ENCODE peak calls at places on chromosome 6, in four cellular contexts. One of them, this sample, is unnamed.

GRCh38 chr6:65998544-65998943 is 291.5 kb upstream of the EYS start:
- DNase-seq in GM12878: no peak
- DNase-seq in HepG2: no peak
- DNase-seq in K562: no peak
- DNase-seq in this sample: no peak

GRCh38 chr6:148973809-148974208 is 227.0 kb downstream of the UST start:
- DNase-seq in GM12878: no peak
- DNase-seq in HepG2: no peak
- DNase-seq in K562: no peak
- DNase-seq in this sample: peak

GRCh38 chr6:98824907-98825601 is 9.3 kb upstream of the POU3F2 start:
- DNase-seq in GM12878: no peak
- DNase-seq in HepG2: no peak
- DNase-seq in K562: no peak
- DNase-seq in this sample: peak

GRCh38 chr6:157075549-157076426 is 247.5 kb downstream of the TMEM242 start:
- DNase-seq in GM12878: peak
- DNase-seq in HepG2: no peak
- DNase-seq in K562: no peak
- DNase-seq in this sample: no peak

GRCh38 chr6:142013286-142013685 is 119.4 kb upstream of the GJE1 start:
- DNase-seq in GM12878: no peak
- DNase-seq in HepG2: no peak
- DNase-seq in K562: no peak
- DNase-seq in this sample: no peak

GRCh38 chr6:167453082-167453446 is 128.2 kb downstream of the TTLL2 start:
- DNase-seq in GM12878: no peak
- DNase-seq in HepG2: no peak
- DNase-seq in K562: no peak
- DNase-seq in this sample: no peak

GRCh38 chr6:53263915-53264314 is 84.8 kb downstream of the ELOVL5 start:
- DNase-seq in GM12878: no peak
- DNase-seq in HepG2: no peak
- DNase-seq in K562: no peak
- DNase-seq in this sample: no peak

GRCh38 chr6:48068326-48069191 is 42.4 kb downstream of the PTCHD4 start:
- DNase-seq in GM12878: no peak
- DNase-seq in HepG2: no peak
- DNase-seq in K562: no peak
- DNase-seq in this sample: peak

GRCh38 chr6:33860706-33861474 is 57.1 kb upstream of the MLN start:
- DNase-seq in GM12878: no peak
- DNase-seq in HepG2: no peak
- DNase-seq in K562: no peak
- DNase-seq in this sample: no peak

GRCh38 chr6:129785081-129785755 is 75.2 kb upstream of the ARHGAP18 start:
- DNase-seq in GM12878: no peak
- DNase-seq in HepG2: no peak
- DNase-seq in K562: no peak
- DNase-seq in this sample: no peak

GRCh38 chr6:96013531-96013930 is 2.2 kb upstream of the FUT9 start:
- DNase-seq in GM12878: no peak
- DNase-seq in HepG2: no peak
- DNase-seq in K562: no peak
- DNase-seq in this sample: no peak

GRCh38 chr6:140485740-140486467 is 1111.5 kb upstream of the CITED2 start:
- DNase-seq in GM12878: peak
- DNase-seq in HepG2: no peak
- DNase-seq in K562: no peak
- DNase-seq in this sample: no peak
- TF ChIP-seq FOXK2 in GM12878: no peak
- TF ChIP-seq FOXK2 in HepG2: no peak
- TF ChIP-seq FOXK2 in K562: no peak
- TF ChIP-seq FOXK2 in this sample: no peak

GRCh38 chr6:79526897-79527296 is 10.3 kb downstream of the LCA5 start:
- DNase-seq in GM12878: no peak
- DNase-seq in HepG2: no peak
- DNase-seq in K562: no peak
- DNase-seq in this sample: no peak

GRCh38 chr6:79520534-79520933 is 16.7 kb downstream of the LCA5 start:
- DNase-seq in GM12878: no peak
- DNase-seq in HepG2: no peak
- DNase-seq in K562: no peak
- DNase-seq in this sample: no peak

GRCh38 chr6:79522609-79523008 is 14.6 kb downstream of the LCA5 start:
- DNase-seq in GM12878: no peak
- DNase-seq in HepG2: no peak
- DNase-seq in K562: no peak
- DNase-seq in this sample: no peak

GRCh38 chr6:79524065-79524464 is 13.2 kb downstream of the LCA5 start:
- DNase-seq in GM12878: no peak
- DNase-seq in HepG2: no peak
- DNase-seq in K562: no peak
- DNase-seq in this sample: no peak

GRCh38 chr6:79525272-79526100 is 11.7 kb downstream of the LCA5 start:
- DNase-seq in GM12878: no peak
- DNase-seq in HepG2: peak
- DNase-seq in K562: no peak
- DNase-seq in this sample: no peak
- TF ChIP-seq FOXK2 in GM12878: no peak
- TF ChIP-seq FOXK2 in HepG2: no peak
- TF ChIP-seq FOXK2 in K562: no peak
- TF ChIP-seq FOXK2 in this sample: no peak

DNA sequence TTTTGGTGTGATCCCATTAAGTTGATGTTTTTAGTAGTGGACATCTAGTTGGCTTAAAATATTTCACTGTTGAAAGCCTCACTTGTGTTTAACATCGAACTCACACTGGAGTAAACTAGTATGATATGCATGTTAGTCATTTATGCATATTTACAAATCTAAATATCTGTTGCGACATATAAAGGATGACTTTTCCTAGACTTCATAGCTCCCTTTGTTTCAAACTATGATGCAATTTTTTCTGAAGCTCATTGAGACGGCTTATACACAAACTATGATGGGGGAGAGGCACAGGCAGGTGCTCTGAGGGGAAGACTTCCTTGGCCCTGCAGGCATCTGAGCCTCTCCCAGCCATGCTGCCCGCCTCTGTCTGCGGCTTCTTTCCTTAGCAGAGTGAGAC is 11.8 kb upstream of the FOXC1 start:
- DNase-seq in GM12878: no peak
- DNase-seq in HepG2: peak
- DNase-seq in K562: no peak
- DNase-seq in this sample: no peak
- TF ChIP-seq FOXK2 in GM12878: no peak
- TF ChIP-seq FOXK2 in HepG2: no peak
- TF ChIP-seq FOXK2 in K562: no peak
- TF ChIP-seq FOXK2 in this sample: no peak

GRCh38 chr6:39021041-39021440 is 27.5 kb upstream of the GLP1R start:
- DNase-seq in GM12878: no peak
- DNase-seq in HepG2: no peak
- DNase-seq in K562: no peak
- DNase-seq in this sample: no peak

GRCh38 chr6:39020136-39020535 is 28.4 kb upstream of the GLP1R start:
- DNase-seq in GM12878: no peak
- DNase-seq in HepG2: no peak
- DNase-seq in K562: no peak
- DNase-seq in this sample: no peak

GRCh38 chr6:39018103-39018502 is 30.5 kb upstream of the GLP1R start:
- DNase-seq in GM12878: no peak
- DNase-seq in HepG2: no peak
- DNase-seq in K562: no peak
- DNase-seq in this sample: no peak

GRCh38 chr6:39017481-39017880 is 31.1 kb upstream of the GLP1R start:
- DNase-seq in GM12878: no peak
- DNase-seq in HepG2: no peak
- DNase-seq in K562: no peak
- DNase-seq in this sample: no peak

DNA sequence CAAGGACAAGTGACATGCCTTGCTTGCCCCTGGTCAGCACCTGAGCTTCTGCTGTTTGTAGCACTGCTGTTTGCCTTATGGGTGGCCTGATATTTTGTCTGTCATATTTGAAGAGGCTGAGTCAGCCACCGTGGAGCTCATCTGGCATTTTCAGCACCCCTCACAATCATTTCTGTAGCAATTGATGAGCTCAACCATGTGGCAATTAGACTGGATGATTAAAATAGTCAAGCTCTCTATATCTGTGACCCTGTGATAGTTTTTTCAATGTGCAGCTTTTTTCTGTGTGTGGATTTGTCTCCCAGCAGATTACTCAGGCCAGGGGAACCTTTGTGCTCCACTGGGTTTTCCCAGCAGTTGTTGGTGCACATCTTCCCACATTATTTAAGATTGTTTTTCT is 31.8 kb upstream of the GLP1R start:
- DNase-seq in GM12878: no peak
- DNase-seq in HepG2: no peak
- DNase-seq in K562: no peak
- DNase-seq in this sample: no peak
- TF ChIP-seq FOXK2 in GM12878: no peak
- TF ChIP-seq FOXK2 in HepG2: no peak
- TF ChIP-seq FOXK2 in K562: no peak
- TF ChIP-seq FOXK2 in this sample: no peak

GRCh38 chr6:136525586-136526195 is 24.5 kb downstream of the MAP7 start:
- DNase-seq in GM12878: no peak
- DNase-seq in HepG2: no peak
- DNase-seq in K562: no peak
- DNase-seq in this sample: peak
- TF ChIP-seq FOXK2 in GM12878: no peak
- TF ChIP-seq FOXK2 in HepG2: no peak
- TF ChIP-seq FOXK2 in K562: no peak
- TF ChIP-seq FOXK2 in this sample: no peak

GRCh38 chr6:145319605-145320004 is 415.7 kb downstream of the EPM2A start:
- DNase-seq in GM12878: no peak
- DNase-seq in HepG2: no peak
- DNase-seq in K562: no peak
- DNase-seq in this sample: no peak

GRCh38 chr6:145315982-145316600 is 419.2 kb downstream of the EPM2A start:
- DNase-seq in GM12878: no peak
- DNase-seq in HepG2: no peak
- DNase-seq in K562: no peak
- DNase-seq in this sample: no peak

GRCh38 chr6:145323652-145324051 is 411.7 kb downstream of the EPM2A start:
- DNase-seq in GM12878: no peak
- DNase-seq in HepG2: no peak
- DNase-seq in K562: no peak
- DNase-seq in this sample: no peak

GRCh38 chr6:145313041-145313855 is 422.1 kb downstream of the EPM2A start:
- DNase-seq in GM12878: no peak
- DNase-seq in HepG2: no peak
- DNase-seq in K562: no peak
- DNase-seq in this sample: no peak

DNA sequence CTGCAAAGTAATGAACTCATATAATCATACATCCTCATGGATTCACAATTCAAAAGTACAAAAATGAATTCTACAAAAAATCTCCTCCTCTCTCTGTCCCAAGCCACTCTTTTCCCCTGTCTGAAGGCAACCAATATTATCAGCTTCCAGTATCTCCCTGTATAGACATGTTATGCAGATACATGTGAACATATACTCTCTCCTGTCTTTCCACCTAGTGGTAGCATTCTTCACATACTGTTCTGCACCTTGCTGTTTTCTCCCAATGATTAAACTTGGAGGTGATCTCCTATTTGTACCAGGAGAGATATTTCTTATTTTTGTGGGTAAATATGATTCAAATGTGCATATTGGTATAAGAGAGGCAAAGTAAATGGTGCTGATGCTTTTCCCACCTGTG is 416.4 kb downstream of the EPM2A start:
- DNase-seq in GM12878: no peak
- DNase-seq in HepG2: peak
- DNase-seq in K562: no peak
- DNase-seq in this sample: no peak
- TF ChIP-seq FOXK2 in GM12878: no peak
- TF ChIP-seq FOXK2 in HepG2: no peak
- TF ChIP-seq FOXK2 in K562: no peak
- TF ChIP-seq FOXK2 in this sample: no peak

GRCh38 chr6:11710968-11711643 is 67.5 kb downstream of the ADTRP start:
- DNase-seq in GM12878: no peak
- DNase-seq in HepG2: no peak
- DNase-seq in K562: no peak
- DNase-seq in this sample: no peak
- TF ChIP-seq FOXK2 in GM12878: no peak
- TF ChIP-seq FOXK2 in HepG2: no peak
- TF ChIP-seq FOXK2 in K562: no peak
- TF ChIP-seq FOXK2 in this sample: no peak

GRCh38 chr6:25192562-25192961 is 86.6 kb upstream of the CARMIL1 start:
- DNase-seq in GM12878: no peak
- DNase-seq in HepG2: no peak
- DNase-seq in K562: no peak
- DNase-seq in this sample: no peak
- TF ChIP-seq FOXK2 in GM12878: no peak
- TF ChIP-seq FOXK2 in HepG2: no peak
- TF ChIP-seq FOXK2 in K562: no peak
- TF ChIP-seq FOXK2 in this sample: no peak

DNA sequence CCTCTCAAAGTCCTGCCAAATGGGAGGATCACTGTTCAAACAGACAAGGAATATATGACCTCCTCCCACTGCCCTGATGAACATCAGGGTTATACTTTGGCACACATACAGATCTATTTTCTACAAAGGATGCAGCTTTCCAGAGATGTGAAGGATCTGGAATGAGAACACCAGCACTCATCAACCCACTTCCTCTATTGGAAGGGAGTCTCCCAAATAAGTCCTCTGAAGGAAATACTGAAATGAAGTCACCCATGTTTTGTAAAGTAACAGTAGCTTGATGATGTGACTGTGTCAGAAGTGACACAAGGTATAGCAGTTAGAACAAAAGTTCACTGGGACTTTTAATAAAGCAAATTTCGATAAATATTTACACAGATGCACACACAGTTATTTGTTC is 104.9 kb downstream of the OGFRL1 start:
- DNase-seq in GM12878: no peak
- DNase-seq in HepG2: no peak
- DNase-seq in K562: no peak
- DNase-seq in this sample: no peak
- TF ChIP-seq FOXK2 in GM12878: no peak
- TF ChIP-seq FOXK2 in HepG2: no peak
- TF ChIP-seq FOXK2 in K562: no peak
- TF ChIP-seq FOXK2 in this sample: no peak

GRCh38 chr6:12749531-12750379 is 33.2 kb downstream of the PHACTR1 start:
- DNase-seq in GM12878: no peak
- DNase-seq in HepG2: no peak
- DNase-seq in K562: no peak
- DNase-seq in this sample: no peak
- TF ChIP-seq FOXK2 in GM12878: no peak
- TF ChIP-seq FOXK2 in HepG2: no peak
- TF ChIP-seq FOXK2 in K562: no peak
- TF ChIP-seq FOXK2 in this sample: no peak